ENCODE peak calls at places on chromosome 21, in eight cellular contexts. G is GM10248, D is progenitor cell of endocrine pancreas, Z is foreskin fibroblast, E is PC-3, M is osteoblast, T is mammary epithelial cell, W is cardiac fibroblast. K is an unnamed sample.
A peak's percentile ranks its signal among the peaks of the same experiment; 100 is the strongest.

GRCh38 chr21:38272215-38272614 is 15.4 kb downstream of the KCNJ15 start:
- DNase-seq in G (no peak), D (no peak), Z (no peak), E (peak; percentile 31), M (no peak), T (peak; percentile 65), W (no peak), K (no peak)

GRCh38 chr21:37636152-37636860 is 269.7 kb downstream of the DYRK1A start:
- DNase-seq in G (no peak), D (no peak), Z (peak; percentile 79), E (peak; percentile 88), M (peak; percentile 96), T (peak; percentile 80), W (peak; percentile 88), K (peak; percentile 82)

GRCh38 chr21:38179504-38179900 is 77.3 kb upstream of the KCNJ15 start:
- DNase-seq in G (no peak), D (no peak), Z (no peak), E (no peak), M (no peak), T (peak; percentile 49), W (peak; percentile 18), K (no peak)

GRCh38 chr21:35284199-35284598 is 235.1 kb upstream of the RUNX1 start:
- DNase-seq in G (no peak), D (no peak), Z (no peak), E (no peak), M (no peak), T (no peak), W (no peak), K (no peak)

GRCh38 chr21:38913120-38913975 is 107.6 kb downstream of the ETS2 start:
- DNase-seq in G (no peak), D (peak; percentile 53), Z (peak; percentile 65), E (peak; percentile 85), M (peak; percentile 81), T (peak; percentile 87), W (peak; percentile 50), K (no peak)

GRCh38 chr21:41685511-41686149 is 81.2 kb downstream of the RIPK4 start:
- DNase-seq in G (no peak), D (no peak), Z (no peak), E (no peak), M (no peak), T (no peak), W (no peak), K (no peak)

GRCh38 chr21:45607922-45608295 is 35.6 kb upstream of the PCBP3 start:
- DNase-seq in G (no peak), D (no peak), Z (no peak), E (no peak), M (peak; percentile 43), T (no peak), W (no peak), K (no peak)

GRCh38 chr21:14403681-14404318 is 20.9 kb upstream of the HSPA13 start:
- DNase-seq in G (peak; percentile 29), D (no peak), Z (peak; percentile 4), E (peak; percentile 65), M (peak; percentile 56), T (peak; percentile 12), W (peak; percentile 63), K (peak; percentile 19)

GRCh38 chr21:34202553-34203332 is 129.4 kb downstream of the MRPS6 start:
- DNase-seq in G (no peak), D (peak; percentile 14), Z (no peak), E (no peak), M (no peak), T (no peak), W (no peak), K (no peak)

GRCh38 chr21:45998871-45999580 is 17.5 kb downstream of the COL6A1 start:
- DNase-seq in G (no peak), D (no peak), Z (no peak), E (no peak), M (peak; percentile 73), T (no peak), W (no peak), K (no peak)

GRCh38 chr21:45494851-45495680 is 47.2 kb downstream of the SLC19A1 start:
- DNase-seq in G (no peak), D (no peak), Z (no peak), E (no peak), M (no peak), T (no peak), W (no peak), K (no peak)

GRCh38 chr21:45420623-45421041 is 15.7 kb downstream of the COL18A1 start:
- DNase-seq in G (no peak), D (no peak), Z (no peak), E (no peak), M (peak; percentile 91), T (no peak), W (no peak), K (no peak)

GRCh38 chr21:45866473-45867010 is 115.0 kb upstream of the COL6A1 start:
- DNase-seq in G (no peak), D (no peak), Z (no peak), E (no peak), M (no peak), T (no peak), W (no peak), K (no peak)

GRCh38 chr21:45098867-45099266 is 24.5 kb downstream of the ADARB1 start:
- DNase-seq in G (peak; percentile 56), D (no peak), Z (no peak), E (peak; percentile 52), M (no peak), T (no peak), W (peak; percentile 30), K (peak; percentile 17)

GRCh38 chr21:17554619-17555472 is 42.0 kb downstream of the CXADR start:
- DNase-seq in G (no peak), D (no peak), Z (peak; percentile 6), E (peak; percentile 20), M (peak; percentile 73), T (no peak), W (peak; percentile 26), K (no peak)
- TF ChIP-seq CTCF in G (peak; percentile 42), D (peak; percentile 23), Z (peak; percentile 20), E (peak; percentile 56), M (peak; percentile 41), T (peak; percentile 27), W (peak; percentile 20), K (peak; percentile 59)

GRCh38 chr21:26834181-26834945 is 10.8 kb downstream of the ADAMTS1 start:
- DNase-seq in G (no peak), D (no peak), Z (no peak), E (peak; percentile 38), M (no peak), T (no peak), W (peak; percentile 58), K (no peak)
- TF ChIP-seq CTCF in G (no peak), D (peak; percentile 38), Z (peak; percentile 34), E (peak; percentile 48), M (peak; percentile 52), T (peak; percentile 16), W (peak; percentile 35), K (peak; percentile 71)

GRCh38 chr21:25240974-25241373 is 366.3 kb downstream of the MRPL39 start:
- DNase-seq in G (no peak), D (no peak), Z (no peak), E (no peak), M (no peak), T (no peak), W (no peak), K (no peak)
- TF ChIP-seq CTCF in G (no peak), D (no peak), Z (no peak), E (no peak), M (no peak), T (no peak), W (no peak), K (no peak)

GRCh38 chr21:17513214-17514123 is 626 bp downstream of the CXADR start:
- DNase-seq in G (peak; percentile 31), D (no peak), Z (no peak), E (peak; percentile 38), M (peak; percentile 48), T (peak; percentile 52), W (peak; percentile 32), K (no peak)
- TF ChIP-seq CTCF in G (no peak), D (peak; percentile 30), Z (no peak), E (peak; percentile 37), M (no peak), T (no peak), W (no peak), K (no peak)

DNA sequence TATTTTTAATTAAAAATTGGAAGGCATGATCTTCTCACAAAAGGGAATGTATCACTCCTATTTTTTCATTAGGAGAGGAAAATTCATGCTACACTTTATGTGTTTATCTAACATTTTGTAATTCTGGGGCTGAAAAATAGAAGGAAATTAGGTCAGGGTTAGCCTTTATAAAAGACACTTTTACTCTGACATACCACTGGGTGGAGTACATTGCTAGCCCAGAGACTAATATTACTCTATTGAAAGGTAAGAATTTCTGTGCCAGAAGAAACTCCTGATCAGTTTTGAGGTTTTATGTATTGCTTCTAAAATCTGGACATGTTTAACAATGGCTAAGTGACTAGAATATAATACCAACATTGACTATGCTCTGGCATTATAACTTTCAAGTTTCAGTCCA is 724.6 kb downstream of the USP25 start:
- DNase-seq in G (no peak), D (no peak), Z (no peak), E (no peak), M (no peak), T (no peak), W (peak; percentile 44), K (peak; percentile 24)
- TF ChIP-seq CTCF in G (no peak), D (no peak), Z (peak; percentile 22), E (peak; percentile 44), M (peak; percentile 56), T (peak; percentile 12), W (peak; percentile 46), K (peak; percentile 74)

GRCh38 chr21:31731112-31731801 is 661 bp downstream of the SCAF4 start:
- DNase-seq in G (peak; percentile 59), D (peak; percentile 41), Z (no peak), E (no peak), M (peak; percentile 95), T (no peak), W (no peak), K (no peak)
- TF ChIP-seq CTCF in G (peak; percentile 24), D (peak; percentile 49), Z (no peak), E (no peak), M (no peak), T (no peak), W (no peak), K (peak; percentile 54)

GRCh38 chr21:30268608-30269197 is 14.0 kb downstream of the KRTAP24-1 start:
- DNase-seq in G (no peak), D (no peak), Z (no peak), E (peak; percentile 35), M (no peak), T (no peak), W (peak; percentile 0), K (no peak)
- TF ChIP-seq CTCF in G (no peak), D (peak; percentile 36), Z (peak; percentile 6), E (peak; percentile 57), M (no peak), T (peak; percentile 36), W (no peak), K (no peak)

GRCh38 chr21:44013380-44014088 is 1.4 kb downstream of the TRAPPC10 start:
- DNase-seq in G (peak; percentile 48), D (no peak), Z (no peak), E (peak; percentile 25), M (peak; percentile 90), T (peak; percentile 35), W (no peak), K (no peak)
- TF ChIP-seq CTCF in G (peak; percentile 10), D (no peak), Z (no peak), E (no peak), M (no peak), T (no peak), W (peak; percentile 14), K (no peak)